ENCODE peak calls at places on chromosomes 6 and 20, in eight cellular contexts. One of them, this sample, is unnamed.

GRCh38 chr6:13716225-13716954 is 4.8 kb upstream of the RANBP9 start:
- DNase-seq in sigmoid colon: no peak
- DNase-seq in uterus: no peak
- DNase-seq in spleen: peak; percentile 76
- DNase-seq in HepG2: no peak
- DNase-seq in A549: no peak
- DNase-seq in body of pancreas: no peak
- DNase-seq in heart left ventricle: no peak
- DNase-seq in this sample: no peak

GRCh38 chr20:20680991-20681508 is 31.4 kb downstream of the RALGAPA2 start:
- DNase-seq in sigmoid colon: no peak
- DNase-seq in uterus: no peak
- DNase-seq in spleen: no peak
- DNase-seq in HepG2: no peak
- DNase-seq in A549: no peak
- DNase-seq in body of pancreas: no peak
- DNase-seq in heart left ventricle: no peak
- DNase-seq in this sample: no peak

GRCh38 chr20:23309781-23310180 is 40.8 kb upstream of the NXT1 start:
- DNase-seq in sigmoid colon: peak; percentile 52
- DNase-seq in uterus: no peak
- DNase-seq in spleen: no peak
- DNase-seq in HepG2: no peak
- DNase-seq in A549: no peak
- DNase-seq in body of pancreas: no peak
- DNase-seq in heart left ventricle: no peak
- DNase-seq in this sample: no peak

GRCh38 chr6:88614306-88614877 is 349.0 kb downstream of the RNGTT start:
- DNase-seq in sigmoid colon: no peak
- DNase-seq in uterus: no peak
- DNase-seq in spleen: no peak
- DNase-seq in HepG2: no peak
- DNase-seq in A549: no peak
- DNase-seq in body of pancreas: no peak
- DNase-seq in heart left ventricle: no peak
- DNase-seq in this sample: no peak

GRCh38 chr20:17759449-17759848 is 59.7 kb downstream of the BANF2 start:
- DNase-seq in sigmoid colon: no peak
- DNase-seq in uterus: no peak
- DNase-seq in spleen: no peak
- DNase-seq in HepG2: no peak
- DNase-seq in A549: no peak
- DNase-seq in body of pancreas: no peak
- DNase-seq in heart left ventricle: no peak
- DNase-seq in this sample: no peak

GRCh38 chr6:166614171-166614583 is 12.9 kb downstream of the RPS6KA2 start:
- DNase-seq in sigmoid colon: no peak
- DNase-seq in uterus: no peak
- DNase-seq in spleen: no peak
- DNase-seq in HepG2: no peak
- DNase-seq in A549: no peak
- DNase-seq in body of pancreas: no peak
- DNase-seq in heart left ventricle: no peak
- DNase-seq in this sample: no peak

GRCh38 chr6:63821442-63821841 is 185.8 kb downstream of the PHF3 start:
- DNase-seq in sigmoid colon: no peak
- DNase-seq in uterus: no peak
- DNase-seq in spleen: no peak
- DNase-seq in HepG2: no peak
- DNase-seq in A549: no peak
- DNase-seq in body of pancreas: no peak
- DNase-seq in heart left ventricle: no peak
- DNase-seq in this sample: no peak

GRCh38 chr6:112022749-112023148 is 31.2 kb upstream of the CCN6 start:
- DNase-seq in sigmoid colon: no peak
- DNase-seq in uterus: no peak
- DNase-seq in spleen: no peak
- DNase-seq in HepG2: no peak
- DNase-seq in A549: no peak
- DNase-seq in body of pancreas: no peak
- DNase-seq in heart left ventricle: no peak
- DNase-seq in this sample: no peak

GRCh38 chr6:38518511-38519304 is 121.0 kb downstream of the BTBD9 start:
- DNase-seq in sigmoid colon: no peak
- DNase-seq in uterus: no peak
- DNase-seq in spleen: no peak
- DNase-seq in HepG2: no peak
- DNase-seq in A549: no peak
- DNase-seq in body of pancreas: no peak
- DNase-seq in heart left ventricle: no peak
- DNase-seq in this sample: no peak

GRCh38 chr6:6494677-6495076 is 93.8 kb upstream of the LY86 start:
- DNase-seq in sigmoid colon: no peak
- DNase-seq in uterus: no peak
- DNase-seq in spleen: peak; percentile 84
- DNase-seq in HepG2: peak; percentile 23
- DNase-seq in A549: peak; percentile 3
- DNase-seq in body of pancreas: peak; percentile 35
- DNase-seq in heart left ventricle: peak; percentile 75
- DNase-seq in this sample: no peak

GRCh38 chr20:40481743-40482458 is 207.1 kb downstream of the MAFB start:
- DNase-seq in sigmoid colon: no peak
- DNase-seq in uterus: no peak
- DNase-seq in spleen: no peak
- DNase-seq in HepG2: no peak
- DNase-seq in A549: no peak
- DNase-seq in body of pancreas: no peak
- DNase-seq in heart left ventricle: no peak
- DNase-seq in this sample: no peak

GRCh38 chr20:57205625-57206219 is 60.7 kb downstream of the BMP7 start:
- DNase-seq in sigmoid colon: no peak
- DNase-seq in uterus: no peak
- DNase-seq in spleen: no peak
- DNase-seq in HepG2: no peak
- DNase-seq in A549: peak; percentile 40
- DNase-seq in body of pancreas: no peak
- DNase-seq in heart left ventricle: no peak
- DNase-seq in this sample: no peak

GRCh38 chr6:27553123-27553904 is 80.4 kb upstream of the ZNF184 start:
- DNase-seq in sigmoid colon: no peak
- DNase-seq in uterus: no peak
- DNase-seq in spleen: no peak
- DNase-seq in HepG2: peak; percentile 76
- DNase-seq in A549: peak; percentile 51
- DNase-seq in body of pancreas: no peak
- DNase-seq in heart left ventricle: no peak
- DNase-seq in this sample: no peak

GRCh38 chr6:35729722-35730121 is 7.1 kb upstream of the ARMC12 start:
- DNase-seq in sigmoid colon: no peak
- DNase-seq in uterus: no peak
- DNase-seq in spleen: no peak
- DNase-seq in HepG2: no peak
- DNase-seq in A549: no peak
- DNase-seq in body of pancreas: no peak
- DNase-seq in heart left ventricle: no peak
- DNase-seq in this sample: no peak

GRCh38 chr6:53717571-53717970 is 52.0 kb upstream of the KLHL31 start:
- DNase-seq in sigmoid colon: no peak
- DNase-seq in uterus: no peak
- DNase-seq in spleen: no peak
- DNase-seq in HepG2: no peak
- DNase-seq in A549: no peak
- DNase-seq in body of pancreas: no peak
- DNase-seq in heart left ventricle: no peak
- DNase-seq in this sample: no peak

GRCh38 chr6:449057-449430 is 57.5 kb downstream of the IRF4 start:
- DNase-seq in sigmoid colon: no peak
- DNase-seq in uterus: no peak
- DNase-seq in spleen: peak; percentile 64
- DNase-seq in HepG2: no peak
- DNase-seq in A549: no peak
- DNase-seq in body of pancreas: no peak
- DNase-seq in heart left ventricle: no peak
- DNase-seq in this sample: no peak

GRCh38 chr6:149962461-149963211 is 1.1 kb upstream of the ULBP1 start:
- DNase-seq in sigmoid colon: peak; percentile 38
- DNase-seq in uterus: no peak
- DNase-seq in spleen: no peak
- DNase-seq in HepG2: no peak
- DNase-seq in A549: no peak
- DNase-seq in body of pancreas: no peak
- DNase-seq in heart left ventricle: no peak
- DNase-seq in this sample: no peak

GRCh38 chr6:149960488-149960887 is 3.3 kb upstream of the ULBP1 start:
- DNase-seq in sigmoid colon: no peak
- DNase-seq in uterus: no peak
- DNase-seq in spleen: no peak
- DNase-seq in HepG2: no peak
- DNase-seq in A549: no peak
- DNase-seq in body of pancreas: no peak
- DNase-seq in heart left ventricle: no peak
- DNase-seq in this sample: no peak

GRCh38 chr6:149963212-149963461 is 606 bp upstream of the ULBP1 start:
- DNase-seq in sigmoid colon: no peak
- DNase-seq in uterus: no peak
- DNase-seq in spleen: no peak
- DNase-seq in HepG2: no peak
- DNase-seq in A549: peak; percentile 43
- DNase-seq in body of pancreas: peak; percentile 34
- DNase-seq in heart left ventricle: no peak
- DNase-seq in this sample: no peak

GRCh38 chr6:149963462-149964242 is at the start of gene ULBP1:
- DNase-seq in sigmoid colon: peak; percentile 91
- DNase-seq in uterus: peak; percentile 79
- DNase-seq in spleen: peak; percentile 91
- DNase-seq in HepG2: no peak
- DNase-seq in A549: peak; percentile 73
- DNase-seq in body of pancreas: peak; percentile 69
- DNase-seq in heart left ventricle: peak; percentile 91
- DNase-seq in this sample: peak; percentile 46

DNA sequence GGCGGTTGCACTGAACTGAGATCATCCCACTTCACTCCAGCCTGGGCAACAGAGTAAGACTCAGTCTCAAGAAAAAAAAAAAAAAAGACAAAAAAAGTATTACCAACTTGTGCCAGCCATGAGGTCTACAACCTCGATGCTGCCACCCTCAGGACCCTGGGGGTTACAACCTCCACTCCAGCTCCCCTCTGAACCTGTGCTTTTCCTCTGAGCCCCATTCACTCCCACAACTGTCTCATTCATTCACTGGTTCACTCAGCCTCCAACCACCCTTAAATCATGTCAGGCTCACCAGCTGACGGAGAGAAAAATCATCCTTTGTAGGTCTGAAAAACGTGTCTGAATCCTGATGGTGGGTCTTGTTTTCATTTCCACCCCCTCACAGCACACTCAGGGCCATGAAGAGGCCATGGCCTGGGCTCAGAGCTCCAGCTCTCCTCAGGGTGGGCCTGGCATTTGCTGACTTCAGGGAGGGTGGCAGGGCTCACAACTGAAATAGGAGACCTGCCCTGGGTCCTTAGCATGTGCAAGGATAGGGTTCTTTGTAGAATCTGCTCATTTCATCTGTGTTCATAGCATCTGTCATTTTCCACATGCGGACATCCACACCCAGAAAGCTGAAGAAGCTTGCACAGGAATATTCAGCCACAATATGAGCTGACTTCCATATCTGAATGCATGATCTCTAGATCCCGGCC is 1.9 kb upstream of the ULBP1 start:
- DNase-seq in sigmoid colon: no peak
- DNase-seq in uterus: no peak
- DNase-seq in spleen: no peak
- DNase-seq in HepG2: no peak
- DNase-seq in A549: peak; percentile 36
- DNase-seq in body of pancreas: no peak
- DNase-seq in heart left ventricle: no peak
- DNase-seq in this sample: no peak
- TF ChIP-seq CTCF in sigmoid colon: no peak
- TF ChIP-seq CTCF in uterus: no peak
- TF ChIP-seq CTCF in spleen: no peak
- TF ChIP-seq CTCF in HepG2: peak; percentile 13
- TF ChIP-seq CTCF in A549: no peak
- TF ChIP-seq CTCF in body of pancreas: peak; percentile 24
- TF ChIP-seq CTCF in heart left ventricle: peak; percentile 11
- TF ChIP-seq CTCF in this sample: no peak

DNA sequence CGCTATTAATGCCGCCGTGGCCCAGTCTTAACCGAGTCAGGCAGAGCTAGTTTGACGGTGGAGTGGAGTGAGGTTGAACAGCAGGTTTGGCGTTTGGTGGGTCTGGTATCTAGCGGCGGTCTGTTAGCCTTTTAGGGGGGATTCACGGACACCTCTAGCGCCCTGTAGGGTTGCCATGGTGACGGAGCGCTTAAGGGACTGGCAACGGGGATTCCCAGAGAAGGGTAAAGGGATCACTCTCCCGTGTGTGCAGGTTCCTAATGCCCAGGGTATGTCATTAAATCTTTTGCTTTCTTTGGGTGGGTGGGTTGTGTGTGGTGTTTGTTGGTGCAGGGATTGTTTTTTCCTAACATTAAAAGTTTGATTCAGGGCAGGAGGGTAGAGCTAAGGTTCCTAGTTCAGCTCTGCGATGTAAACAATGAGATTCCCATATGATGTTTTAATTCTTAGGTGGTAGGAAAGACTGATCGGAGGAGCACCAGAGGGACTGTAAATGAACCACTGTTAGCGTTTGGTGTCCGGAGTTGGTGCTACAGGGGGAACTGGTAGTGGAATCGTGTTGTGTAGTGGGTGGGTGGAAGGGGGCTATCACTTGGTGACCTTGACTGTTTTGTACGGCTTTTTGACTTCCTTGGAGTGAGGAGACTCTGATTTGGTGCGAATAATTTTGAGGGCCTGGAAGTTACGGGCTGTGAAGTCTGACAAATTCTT is 4.9 kb downstream of the BRD2 start:
- DNase-seq in sigmoid colon: peak; percentile 70
- DNase-seq in uterus: peak; percentile 50
- DNase-seq in spleen: no peak
- DNase-seq in HepG2: peak; percentile 50
- DNase-seq in A549: no peak
- DNase-seq in body of pancreas: peak; percentile 47
- DNase-seq in heart left ventricle: peak; percentile 51
- DNase-seq in this sample: no peak
- TF ChIP-seq POLR2A in sigmoid colon: no peak
- TF ChIP-seq POLR2A in uterus: no peak
- TF ChIP-seq POLR2A in spleen: no peak
- TF ChIP-seq POLR2A in HepG2: no peak
- TF ChIP-seq POLR2A in A549: no peak
- TF ChIP-seq POLR2A in body of pancreas: no peak
- TF ChIP-seq POLR2A in heart left ventricle: no peak
- TF ChIP-seq POLR2A in this sample: no peak

GRCh38 chr6:122789862-122790739 is 1.0 kb downstream of the SMPDL3A start:
- DNase-seq in sigmoid colon: no peak
- DNase-seq in uterus: peak; percentile 33
- DNase-seq in spleen: peak; percentile 73
- DNase-seq in HepG2: no peak
- DNase-seq in A549: peak; percentile 46
- DNase-seq in body of pancreas: peak; percentile 54
- DNase-seq in heart left ventricle: peak; percentile 36
- DNase-seq in this sample: no peak
- H3K4me1 ChIP-seq in sigmoid colon: peaks cover 14% of the 10 kb centered on the region
- H3K4me1 ChIP-seq in uterus: no peaks in the 10 kb centered on the region
- H3K4me1 ChIP-seq in spleen: peaks cover 7% of the 10 kb centered on the region
- H3K4me1 ChIP-seq in HepG2: peaks cover 44% of the 10 kb centered on the region
- H3K4me1 ChIP-seq in A549: peaks cover 14% of the 10 kb centered on the region
- H3K4me1 ChIP-seq in body of pancreas: peaks cover 54% of the 10 kb centered on the region
- H3K4me1 ChIP-seq in heart left ventricle: no peaks in the 10 kb centered on the region
- H3K4me1 ChIP-seq in this sample: peaks cover 45% of the 10 kb centered on the region

GRCh38 chr6:71533939-71534379 is 245.3 kb downstream of the OGFRL1 start:
- DNase-seq in sigmoid colon: no peak
- DNase-seq in uterus: no peak
- DNase-seq in spleen: no peak
- DNase-seq in HepG2: peak; percentile 2
- DNase-seq in A549: peak; percentile 13
- DNase-seq in body of pancreas: no peak
- DNase-seq in heart left ventricle: no peak
- DNase-seq in this sample: no peak
- TF ChIP-seq CTCF in sigmoid colon: peak; percentile 52
- TF ChIP-seq CTCF in uterus: peak; percentile 30
- TF ChIP-seq CTCF in spleen: peak; percentile 58
- TF ChIP-seq CTCF in HepG2: peak; percentile 43
- TF ChIP-seq CTCF in A549: peak; percentile 72
- TF ChIP-seq CTCF in body of pancreas: peak; percentile 56
- TF ChIP-seq CTCF in heart left ventricle: peak; percentile 68
- TF ChIP-seq CTCF in this sample: no peak

This sample was measured in gastrocnemius medialis.